ENCODE peak calls at places on chromosomes 12 and 14, in four cellular contexts. F, Q, V and C are unnamed samples. For H3K27me3 and H3K9me3, the result is how much of the 10 kb centered on the place peaks cover.

GRCh38 chr12:121751716-121752351 is 39.3 kb downstream of the TMEM120B start:
- DNase-seq in F (no peak), Q (no peak), V (no peak), C (no peak)

GRCh38 chr12:76883151-76883550 is 4.3 kb upstream of the CSRP2 start:
- DNase-seq in F (no peak), Q (no peak), V (peak), C (no peak)

GRCh38 chr12:18578191-18578590 is 159.6 kb downstream of the PLCZ1 start:
- DNase-seq in F (no peak), Q (no peak), V (peak), C (no peak)

GRCh38 chr12:93908846-93909592 is 231.8 kb downstream of the CRADD start:
- DNase-seq in F (no peak), Q (no peak), V (no peak), C (peak)

GRCh38 chr12:77999074-77999715 is 168.5 kb downstream of the NAV3 start:
- DNase-seq in F (no peak), Q (no peak), V (no peak), C (no peak)

GRCh38 chr12:13154851-13155250 is 41.7 kb upstream of the EMP1 start:
- DNase-seq in F (no peak), Q (no peak), V (no peak), C (no peak)

GRCh38 chr14:53956427-53957201 is at the start of gene BMP4:
- DNase-seq in F (peak), Q (peak), V (peak), C (no peak)

GRCh38 chr14:38210168-38210567 is 2.5 kb downstream of the SSTR1 start:
- DNase-seq in F (peak), Q (no peak), V (peak), C (peak)

GRCh38 chr12:3456809-3457208 is 34.2 kb upstream of the PRMT8 start:
- DNase-seq in F (no peak), Q (no peak), V (no peak), C (no peak)

GRCh38 chr12:124080649-124081048 is 107.6 kb downstream of the ZNF664 start:
- DNase-seq in F (no peak), Q (no peak), V (no peak), C (no peak)

GRCh38 chr12:78321696-78322095 is 491.0 kb downstream of the NAV3 start:
- DNase-seq in F (no peak), Q (no peak), V (no peak), C (no peak)

GRCh38 chr12:106110626-106111300 is 28.0 kb downstream of the NUAK1 start:
- DNase-seq in F (no peak), Q (no peak), V (no peak), C (no peak)

GRCh38 chr12:94872671-94873367 is 130.7 kb downstream of the NDUFA12 start:
- DNase-seq in F (no peak), Q (no peak), V (no peak), C (no peak)

GRCh38 chr12:4518106-4518728 is 20.5 kb upstream of the RAD51AP1 start:
- DNase-seq in F (no peak), Q (no peak), V (peak), C (peak)

GRCh38 chr14:75647650-75648049 is 13.0 kb downstream of the ERG28 start:
- DNase-seq in F (no peak), Q (no peak), V (peak), C (peak)

GRCh38 chr12:107356266-107356936 is 263.1 kb upstream of the CRY1 start:
- DNase-seq in F (no peak), Q (no peak), V (peak), C (peak)

GRCh38 chr12:43352001-43352400 is 200.0 kb downstream of the ADAMTS20 start:
- DNase-seq in F (no peak), Q (no peak), V (no peak), C (no peak)

GRCh38 chr14:64944861-64945260 is 2.3 kb upstream of the GPX2 start:
- DNase-seq in F (no peak), Q (no peak), V (no peak), C (no peak)

GRCh38 chr12:3747976-3748619 is 4.8 kb downstream of the CRACR2A start:
- DNase-seq in F (no peak), Q (no peak), V (no peak), C (no peak)

GRCh38 chr12:66194122-66194521 is 5.1 kb downstream of the IRAK3 start:
- DNase-seq in F (no peak), Q (no peak), V (no peak), C (no peak)

GRCh38 chr14:89814126-89814525 is 140.4 kb downstream of the EFCAB11 start:
- DNase-seq in F (no peak), Q (no peak), V (no peak), C (no peak)
- H3K4me3 ChIP-seq in F (no peak), Q (no peak), V (no peak), C (no peak)

GRCh38 chr14:93587330-93587729 is 156.6 kb downstream of the UNC79 start:
- DNase-seq in F (no peak), Q (no peak), V (no peak), C (no peak)
- H3K27me3 ChIP-seq in F (under half), Q (under half), V (under half), C (under half)

DNA sequence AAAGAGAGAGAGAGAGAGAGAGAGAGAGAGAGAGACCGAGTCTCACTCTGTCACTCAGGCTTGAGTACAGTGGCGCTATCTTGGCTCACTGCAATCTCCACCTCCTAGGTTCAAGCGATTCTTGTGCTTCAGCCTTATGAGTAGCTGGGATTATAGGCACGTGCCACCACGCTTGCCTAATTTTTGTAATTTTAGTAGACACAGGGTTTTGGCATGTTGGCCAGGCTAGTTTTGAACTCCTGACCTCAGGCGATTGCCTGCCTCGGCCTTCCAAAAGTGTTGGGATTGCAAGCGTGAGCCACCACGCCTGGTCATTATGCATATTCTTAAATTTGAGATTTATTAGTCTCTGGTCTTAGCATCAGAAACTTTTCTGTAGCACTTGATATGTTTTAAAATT is 317.9 kb upstream of the ATP2B1 start:
- DNase-seq in F (no peak), Q (no peak), V (no peak), C (no peak)
- H3K9me3 ChIP-seq in F (under half), Q (under half), V (under half), C (under half)

DNA sequence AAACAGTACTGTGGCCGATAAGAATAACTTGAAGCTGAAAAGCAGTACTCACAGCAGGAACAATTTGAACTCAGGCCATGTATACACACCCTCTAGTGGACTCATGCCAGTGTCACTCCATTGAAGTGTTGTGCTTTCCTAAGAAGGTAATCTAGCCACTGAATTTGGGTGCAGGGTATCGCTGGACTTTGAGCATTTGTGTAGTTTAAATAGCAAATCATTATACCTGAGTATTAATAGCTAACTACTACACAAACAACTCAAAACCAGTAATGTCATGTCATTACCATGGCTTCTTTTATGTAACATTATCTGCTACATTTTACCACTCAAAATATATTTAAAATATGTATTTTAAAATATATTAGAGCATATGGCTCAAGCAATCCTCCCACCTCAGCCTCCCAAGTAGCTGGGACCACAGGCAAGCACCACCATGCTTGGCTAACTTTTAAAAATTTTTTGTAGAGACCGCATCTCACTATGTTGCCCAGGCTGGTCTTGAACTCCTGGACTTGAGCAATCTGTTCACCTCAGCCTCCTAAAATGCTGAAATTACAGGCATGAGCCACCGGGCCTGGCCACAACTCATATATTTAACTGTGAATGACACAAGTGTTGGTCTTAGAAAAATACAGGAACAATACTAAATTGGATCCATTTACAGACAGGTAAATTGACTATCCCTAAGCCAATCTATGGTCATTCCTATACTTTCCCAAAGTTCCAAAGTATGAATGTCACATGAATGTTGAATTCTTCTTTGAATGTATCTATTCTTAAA is 25.6 kb upstream of the ARID4A start:
- DNase-seq in F (no peak), Q (peak), V (peak), C (no peak)
- H3K4me3 ChIP-seq in F (no peak), Q (no peak), V (no peak), C (no peak)

DNA sequence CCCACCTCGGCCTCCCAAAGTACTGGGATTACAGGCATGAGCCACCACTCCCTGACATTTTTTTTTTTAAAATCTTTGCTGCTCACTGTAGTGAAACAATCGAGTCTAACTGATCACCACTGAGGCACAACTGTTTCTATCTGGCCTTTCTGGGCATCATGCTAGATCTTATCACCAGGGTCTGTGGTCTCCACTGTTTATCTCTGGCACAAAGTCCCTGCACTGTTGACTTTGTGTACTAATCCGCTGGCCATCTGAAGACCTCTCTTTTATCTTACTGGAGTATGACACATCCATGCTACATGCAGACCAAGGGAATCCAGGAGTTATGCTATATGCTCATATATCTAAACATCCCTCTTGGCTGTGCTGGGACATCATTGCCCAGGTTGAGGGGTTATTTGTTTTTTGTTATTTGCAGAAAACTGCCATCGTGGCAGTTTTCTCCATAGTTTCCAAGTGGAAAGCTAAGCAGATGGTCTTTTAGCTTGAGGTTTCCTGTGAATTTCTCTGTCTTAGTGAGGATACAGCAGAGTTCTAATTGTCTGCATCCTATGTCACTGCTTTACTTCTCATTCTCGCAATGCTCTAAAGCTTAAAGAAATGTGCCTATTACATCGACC is 456.9 kb downstream of the CCER1 start:
- DNase-seq in F (no peak), Q (no peak), V (no peak), C (no peak)
- H3K27me3 ChIP-seq in F (under half), Q (under half), V (under half), C (under half)

GRCh38 chr14:99401196-99401595 is 79.5 kb downstream of the SETD3 start:
- DNase-seq in F (no peak), Q (no peak), V (no peak), C (no peak)
- H3K9me3 ChIP-seq in F (under half), Q (under half), V (under half), C (under half)

GRCh38 chr14:77170045-77170444 is 11.6 kb upstream of the TMEM63C start:
- DNase-seq in F (no peak), Q (no peak), V (no peak), C (no peak)
- H3K4me3 ChIP-seq in F (no peak), Q (no peak), V (no peak), C (no peak)

GRCh38 chr14:60640859-60641721 is 8.2 kb downstream of the SIX1 start:
- DNase-seq in F (no peak), Q (no peak), V (no peak), C (no peak)

GRCh38 chr14:60641722-60642269 is 7.5 kb downstream of the SIX1 start:
- DNase-seq in F (no peak), Q (no peak), V (no peak), C (no peak)

GRCh38 chr14:60637490-60638452 is 11.5 kb downstream of the SIX1 start:
- DNase-seq in F (no peak), Q (no peak), V (peak), C (no peak)

GRCh38 chr14:60637138-60637489 is 12.2 kb downstream of the SIX1 start:
- DNase-seq in F (no peak), Q (no peak), V (no peak), C (no peak)

DNA sequence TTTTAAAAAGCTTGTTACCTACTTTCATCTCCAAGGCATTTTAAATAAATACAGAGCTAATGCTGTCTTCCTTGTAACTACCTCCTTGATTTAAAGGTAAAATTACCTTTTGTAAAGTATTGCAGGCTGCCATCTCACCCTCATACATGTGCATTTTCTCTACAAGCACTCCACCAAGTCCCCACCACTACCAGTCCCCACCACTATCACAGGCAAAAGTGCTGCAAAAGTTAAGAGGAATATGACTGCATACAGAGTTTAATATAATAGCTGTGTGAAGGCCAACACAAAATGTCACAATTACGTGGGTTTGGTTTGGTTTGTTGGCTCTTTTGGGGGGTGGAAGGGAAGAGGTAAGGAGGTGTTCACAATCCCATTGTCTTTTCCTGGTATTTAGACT is 9.6 kb downstream of the SIX1 start:
- DNase-seq in F (no peak), Q (no peak), V (no peak), C (no peak)
- H3K27me3 ChIP-seq in F (half or more), Q (under half), V (under half), C (under half)